ENCODE peak calls at places on chromosomes 3 and 15, in four cellular contexts. One of them, this sample, is unnamed.

GRCh38 chr15:66292261-66293084 is 895 bp upstream of the DIS3L start:
- DNase-seq in tibial nerve: no peak
- DNase-seq in NB4: peak
- DNase-seq in adipocyte: no peak
- DNase-seq in this sample: no peak

GRCh38 chr3:133276594-133276993 is 123.3 kb upstream of the BFSP2 start:
- DNase-seq in tibial nerve: no peak
- DNase-seq in NB4: no peak
- DNase-seq in adipocyte: no peak
- DNase-seq in this sample: no peak

GRCh38 chr3:2856793-2857135 is 253.4 kb downstream of the IL5RA start:
- DNase-seq in tibial nerve: no peak
- DNase-seq in NB4: no peak
- DNase-seq in adipocyte: no peak
- DNase-seq in this sample: no peak

GRCh38 chr3:130733236-130733884 is 13.3 kb downstream of the PIK3R4 start:
- DNase-seq in tibial nerve: no peak
- DNase-seq in NB4: no peak
- DNase-seq in adipocyte: no peak
- DNase-seq in this sample: peak

GRCh38 chr3:117589454-117589853 is 879.9 kb downstream of the TUSC7 start:
- DNase-seq in tibial nerve: no peak
- DNase-seq in NB4: no peak
- DNase-seq in adipocyte: no peak
- DNase-seq in this sample: no peak

GRCh38 chr3:174023445-174023844 is 625.9 kb downstream of the NLGN1 start:
- DNase-seq in tibial nerve: no peak
- DNase-seq in NB4: no peak
- DNase-seq in adipocyte: peak
- DNase-seq in this sample: no peak

GRCh38 chr15:76575177-76576078 is 238.9 kb downstream of the ISL2 start:
- DNase-seq in tibial nerve: no peak
- DNase-seq in NB4: peak
- DNase-seq in adipocyte: no peak
- DNase-seq in this sample: no peak

GRCh38 chr15:65583701-65584100 is 27.2 kb downstream of the INTS14 start:
- DNase-seq in tibial nerve: no peak
- DNase-seq in NB4: peak
- DNase-seq in adipocyte: peak
- DNase-seq in this sample: peak

GRCh38 chr3:187518207-187518606 is 150.0 kb downstream of the RTP4 start:
- DNase-seq in tibial nerve: no peak
- DNase-seq in NB4: no peak
- DNase-seq in adipocyte: no peak
- DNase-seq in this sample: no peak

GRCh38 chr15:37031198-37031597 is 69.2 kb downstream of the MEIS2 start:
- DNase-seq in tibial nerve: no peak
- DNase-seq in NB4: no peak
- DNase-seq in adipocyte: peak
- DNase-seq in this sample: peak

GRCh38 chr3:155426524-155427230 is 133.2 kb upstream of the STRIT1 start:
- DNase-seq in tibial nerve: no peak
- DNase-seq in NB4: no peak
- DNase-seq in adipocyte: peak
- DNase-seq in this sample: peak

GRCh38 chr3:150603888-150604319 is 783 bp downstream of the SELENOT start:
- DNase-seq in tibial nerve: peak
- DNase-seq in NB4: no peak
- DNase-seq in adipocyte: no peak
- DNase-seq in this sample: no peak

GRCh38 chr3:193845144-193845543 is 252.1 kb downstream of the OPA1 start:
- DNase-seq in tibial nerve: no peak
- DNase-seq in NB4: no peak
- DNase-seq in adipocyte: no peak
- DNase-seq in this sample: no peak

GRCh38 chr3:61669203-61669602 is 107.8 kb downstream of the PTPRG start:
- DNase-seq in tibial nerve: no peak
- DNase-seq in NB4: no peak
- DNase-seq in adipocyte: no peak
- DNase-seq in this sample: no peak

GRCh38 chr3:7813412-7813811 is 688.2 kb upstream of the LMCD1 start:
- DNase-seq in tibial nerve: no peak
- DNase-seq in NB4: no peak
- DNase-seq in adipocyte: no peak
- DNase-seq in this sample: no peak

GRCh38 chr3:65729553-65729952 is 309.2 kb downstream of the MAGI1 start:
- DNase-seq in tibial nerve: peak
- DNase-seq in NB4: no peak
- DNase-seq in adipocyte: peak
- DNase-seq in this sample: peak

GRCh38 chr15:58988011-58988785 is 735 bp downstream of the RNF111 start:
- DNase-seq in tibial nerve: peak
- DNase-seq in NB4: peak
- DNase-seq in adipocyte: peak
- DNase-seq in this sample: peak

GRCh38 chr3:37138816-37139215 is 35.6 kb downstream of the LRRFIP2 start:
- DNase-seq in tibial nerve: no peak
- DNase-seq in NB4: no peak
- DNase-seq in adipocyte: no peak
- DNase-seq in this sample: no peak

GRCh38 chr3:195900426-195901355 is 7.7 kb downstream of the TNK2 start:
- DNase-seq in tibial nerve: peak
- DNase-seq in NB4: peak
- DNase-seq in adipocyte: no peak
- DNase-seq in this sample: peak

GRCh38 chr3:152271465-152272035 is 2.8 kb downstream of the MBNL1 start:
- DNase-seq in tibial nerve: no peak
- DNase-seq in NB4: no peak
- DNase-seq in adipocyte: peak
- DNase-seq in this sample: no peak

GRCh38 chr3:120437559-120437958 is 13.2 kb downstream of the FSTL1 start:
- DNase-seq in tibial nerve: no peak
- DNase-seq in NB4: no peak
- DNase-seq in adipocyte: no peak
- DNase-seq in this sample: no peak

GRCh38 chr3:181631901-181632300 is 79.8 kb upstream of the SOX2 start:
- DNase-seq in tibial nerve: no peak
- DNase-seq in NB4: no peak
- DNase-seq in adipocyte: no peak
- DNase-seq in this sample: no peak

GRCh38 chr15:43132830-43133428 is 457 bp upstream of the TMEM62 start:
- DNase-seq in tibial nerve: no peak
- DNase-seq in NB4: no peak
- DNase-seq in adipocyte: peak
- DNase-seq in this sample: no peak

GRCh38 chr15:92733090-92733933 is 77.7 kb upstream of the FAM174B start:
- DNase-seq in tibial nerve: no peak
- DNase-seq in NB4: peak
- DNase-seq in adipocyte: no peak
- DNase-seq in this sample: no peak
- H3K4me3 ChIP-seq in tibial nerve: peak
- H3K4me3 ChIP-seq in NB4: no peak
- H3K4me3 ChIP-seq in adipocyte: peak
- H3K4me3 ChIP-seq in this sample: peak

DNA sequence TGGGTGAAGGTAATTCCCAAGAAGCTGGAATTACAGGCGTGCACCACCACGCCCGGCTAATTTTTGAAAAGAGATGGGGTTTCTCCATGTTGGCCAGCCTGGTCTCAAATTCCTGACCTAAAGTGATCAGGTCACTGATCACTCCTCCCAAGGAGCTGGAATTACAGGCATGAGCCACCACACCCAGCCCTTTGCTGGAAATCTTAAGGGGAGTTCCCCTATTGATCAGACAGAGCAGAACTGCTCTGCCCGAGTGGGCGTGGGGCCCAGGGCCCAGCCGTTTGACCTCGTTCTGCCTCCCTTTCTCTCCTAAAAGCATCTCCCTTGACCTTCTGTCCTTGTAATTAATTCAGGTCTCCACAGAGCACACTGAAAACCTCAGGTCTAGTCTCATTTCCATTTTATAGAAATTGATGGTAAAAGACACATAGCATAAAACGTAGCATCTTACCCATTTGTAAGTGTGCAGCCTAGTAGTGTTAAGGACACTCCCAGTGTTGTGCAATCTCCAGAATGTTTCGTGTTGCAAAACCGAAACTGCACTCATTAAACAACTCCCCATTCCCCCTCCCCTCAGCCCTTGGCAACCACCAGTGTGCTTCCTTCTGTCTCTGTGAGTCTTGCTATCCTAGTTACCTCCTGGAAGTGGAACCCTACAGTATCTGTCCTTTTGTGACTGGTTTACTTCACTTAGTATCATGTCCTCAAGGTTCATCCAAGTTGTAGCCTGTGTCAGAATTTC is 89.3 kb downstream of the SLCO3A1 start:
- DNase-seq in tibial nerve: peak
- DNase-seq in NB4: peak
- DNase-seq in adipocyte: peak
- DNase-seq in this sample: peak
- H3K4me3 ChIP-seq in tibial nerve: peak
- H3K4me3 ChIP-seq in NB4: peak
- H3K4me3 ChIP-seq in adipocyte: peak
- H3K4me3 ChIP-seq in this sample: no peak

DNA sequence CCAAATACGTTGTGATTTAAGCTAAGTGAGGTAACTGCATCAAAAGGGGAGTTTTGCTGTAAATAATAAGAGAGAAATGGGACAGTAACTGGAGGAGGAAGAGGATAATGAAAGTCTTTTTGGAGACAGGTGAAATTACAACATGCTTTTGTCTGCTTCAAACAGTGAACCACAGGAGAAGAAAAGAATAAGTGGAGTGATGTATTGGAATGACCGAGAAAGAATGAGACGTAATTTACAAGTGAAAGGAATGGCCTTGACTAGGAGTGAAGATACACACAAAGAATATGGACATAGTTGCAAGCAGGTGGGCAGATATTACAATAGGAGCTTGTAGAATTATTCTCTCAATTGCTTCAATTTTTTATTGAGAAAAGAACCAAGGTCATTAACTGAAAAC is 550.8 kb downstream of the DIPK2A start:
- DNase-seq in tibial nerve: no peak
- DNase-seq in NB4: no peak
- DNase-seq in adipocyte: no peak
- DNase-seq in this sample: no peak
- H3K4me3 ChIP-seq in tibial nerve: no peak
- H3K4me3 ChIP-seq in NB4: no peak
- H3K4me3 ChIP-seq in adipocyte: no peak
- H3K4me3 ChIP-seq in this sample: no peak

GRCh38 chr3:46283851-46284450 is 41.7 kb downstream of the CCR3 start:
- DNase-seq in tibial nerve: no peak
- DNase-seq in NB4: peak
- DNase-seq in adipocyte: no peak
- DNase-seq in this sample: no peak
- H3K4me3 ChIP-seq in tibial nerve: no peak
- H3K4me3 ChIP-seq in NB4: no peak
- H3K4me3 ChIP-seq in adipocyte: no peak
- H3K4me3 ChIP-seq in this sample: no peak

GRCh38 chr15:94324835-94325767 is 93.7 kb downstream of the MCTP2 start:
- DNase-seq in tibial nerve: no peak
- DNase-seq in NB4: no peak
- DNase-seq in adipocyte: no peak
- DNase-seq in this sample: peak
- H3K4me3 ChIP-seq in tibial nerve: no peak
- H3K4me3 ChIP-seq in NB4: no peak
- H3K4me3 ChIP-seq in adipocyte: no peak
- H3K4me3 ChIP-seq in this sample: no peak

GRCh38 chr3:100603449-100603848 is 6.0 kb upstream of the ADGRG7 start:
- DNase-seq in tibial nerve: no peak
- DNase-seq in NB4: peak
- DNase-seq in adipocyte: peak
- DNase-seq in this sample: peak
- H3K4me3 ChIP-seq in tibial nerve: peak
- H3K4me3 ChIP-seq in NB4: no peak
- H3K4me3 ChIP-seq in adipocyte: peak
- H3K4me3 ChIP-seq in this sample: no peak